ENCODE peak calls at places on chromosomes 13 and 19, in four cellular contexts. P is H1, J is fibroblast of mammary gland, Z is astrocyte of the spinal cord. A is an unnamed sample.

GRCh38 chr19:45577111-45577905 is 7.3 kb downstream of the OPA3 start:
- DNase-seq in P (no peak), J (peak), Z (peak), A (peak)

GRCh38 chr13:78136966-78137365 is 218.3 kb upstream of the EDNRB start:
- DNase-seq in J (no peak), P (no peak), Z (no peak), A (no peak)

GRCh38 chr13:108200781-108201398 is 14.4 kb downstream of the LIG4 start:
- DNase-seq in Z (no peak), P (no peak), J (peak), A (no peak)

GRCh38 chr13:31773538-31773937 is 34.2 kb downstream of the RXFP2 start:
- DNase-seq in P (no peak), Z (peak), J (peak), A (peak)

GRCh38 chr19:30557927-30558557 is 185.9 kb downstream of the ZNF536 start:
- DNase-seq in Z (no peak), J (no peak), P (no peak), A (no peak)

GRCh38 chr19:3612330-3612729 is 5.7 kb upstream of the TBXA2R start:
- DNase-seq in Z (no peak), J (no peak), P (no peak), A (no peak)

GRCh38 chr19:45475537-45476348 is 7.9 kb downstream of the FOSB start:
- DNase-seq in J (no peak), P (no peak), Z (peak), A (peak)

GRCh38 chr19:43624933-43625332 is 5.5 kb upstream of the ZNF428 start:
- DNase-seq in P (no peak), Z (no peak), J (peak), A (no peak)

GRCh38 chr13:40158218-40158617 is 502.8 kb downstream of the COG6 start:
- DNase-seq in P (no peak), J (no peak), Z (no peak), A (no peak)

GRCh38 chr13:112225429-112226090 is 150.6 kb upstream of the SPACA7 start:
- DNase-seq in Z (no peak), P (no peak), J (no peak), A (no peak)

GRCh38 chr19:58480481-58480830 is 4.3 kb downstream of the ZNF446 start:
- DNase-seq in Z (no peak), J (no peak), P (no peak), A (no peak)

GRCh38 chr19:39080431-39080830 is 3.7 kb upstream of the ACP7 start:
- DNase-seq in J (no peak), P (no peak), Z (no peak), A (no peak)

GRCh38 chr13:77337159-77337558 is 10.3 kb upstream of the MYCBP2 start:
- DNase-seq in J (no peak), Z (no peak), P (no peak), A (no peak)

GRCh38 chr19:2021453-2022140 is 6.1 kb upstream of the BTBD2 start:
- DNase-seq in P (no peak), Z (no peak), J (no peak), A (no peak)

GRCh38 chr13:114107686-114108081 is 24.7 kb downstream of the RASA3 start:
- DNase-seq in P (no peak), Z (peak), J (peak), A (peak)

GRCh38 chr19:56294557-56294956 is 20.1 kb downstream of the ZSCAN5A start:
- DNase-seq in Z (peak), J (peak), P (no peak), A (no peak)

GRCh38 chr19:20078696-20079095 is 896 bp downstream of the ZNF90 start:
- DNase-seq in J (peak), P (no peak), Z (peak), A (no peak)

GRCh38 chr19:31355330-31356289 is 6.4 kb upstream of the TSHZ3 start:
- DNase-seq in J (no peak), Z (no peak), P (no peak), A (no peak)

DNA sequence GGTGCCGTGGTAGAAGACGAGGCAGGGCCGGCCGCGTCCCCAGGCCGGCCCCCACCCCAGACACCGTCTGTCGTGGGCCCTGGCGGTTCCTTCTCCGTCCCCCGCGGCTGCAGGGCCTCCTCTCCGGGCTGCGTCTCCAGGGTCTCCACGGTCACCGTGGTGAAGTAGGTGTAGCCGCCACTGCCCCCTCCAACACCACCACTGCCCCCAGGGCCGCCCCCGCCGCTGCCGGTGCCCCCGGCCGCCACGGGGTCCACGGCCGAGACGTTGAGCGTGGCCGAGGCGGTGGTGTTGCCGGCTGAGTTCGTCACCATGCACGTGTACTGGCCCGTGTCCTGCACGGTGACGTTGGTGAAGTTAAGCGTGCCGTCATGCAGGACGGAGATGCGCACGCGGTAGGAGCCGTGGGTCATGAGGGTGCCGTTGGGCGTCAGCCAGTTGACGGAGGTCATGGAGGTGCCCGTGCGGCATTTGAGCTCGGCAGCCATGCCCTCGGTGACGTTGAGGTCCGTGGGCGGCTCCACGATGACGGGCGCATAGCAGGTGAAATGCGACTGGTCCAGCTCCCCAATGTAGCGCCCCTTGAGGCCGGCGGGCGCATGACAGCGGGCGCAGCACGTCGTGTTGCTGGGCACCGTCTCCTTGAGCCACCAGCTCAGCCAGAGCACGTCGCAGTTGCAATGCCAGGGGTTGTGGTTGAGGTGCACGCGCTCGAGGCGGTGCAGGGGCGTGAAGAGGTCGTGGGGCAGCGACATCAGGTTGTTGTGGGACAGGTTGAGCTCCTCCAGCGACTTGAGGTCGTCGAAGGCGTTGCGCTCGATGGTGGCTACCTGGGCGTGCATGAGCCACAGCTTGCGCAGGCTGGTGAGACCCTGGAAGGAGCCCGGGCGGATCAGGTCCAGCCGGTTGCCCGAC is 4.6 kb upstream of the ASPDH start:
- DNase-seq in P (no peak), J (no peak), Z (no peak), A (no peak)
- TF ChIP-seq CTCF in P (peak), J (no peak), Z (no peak), A (no peak)

DNA sequence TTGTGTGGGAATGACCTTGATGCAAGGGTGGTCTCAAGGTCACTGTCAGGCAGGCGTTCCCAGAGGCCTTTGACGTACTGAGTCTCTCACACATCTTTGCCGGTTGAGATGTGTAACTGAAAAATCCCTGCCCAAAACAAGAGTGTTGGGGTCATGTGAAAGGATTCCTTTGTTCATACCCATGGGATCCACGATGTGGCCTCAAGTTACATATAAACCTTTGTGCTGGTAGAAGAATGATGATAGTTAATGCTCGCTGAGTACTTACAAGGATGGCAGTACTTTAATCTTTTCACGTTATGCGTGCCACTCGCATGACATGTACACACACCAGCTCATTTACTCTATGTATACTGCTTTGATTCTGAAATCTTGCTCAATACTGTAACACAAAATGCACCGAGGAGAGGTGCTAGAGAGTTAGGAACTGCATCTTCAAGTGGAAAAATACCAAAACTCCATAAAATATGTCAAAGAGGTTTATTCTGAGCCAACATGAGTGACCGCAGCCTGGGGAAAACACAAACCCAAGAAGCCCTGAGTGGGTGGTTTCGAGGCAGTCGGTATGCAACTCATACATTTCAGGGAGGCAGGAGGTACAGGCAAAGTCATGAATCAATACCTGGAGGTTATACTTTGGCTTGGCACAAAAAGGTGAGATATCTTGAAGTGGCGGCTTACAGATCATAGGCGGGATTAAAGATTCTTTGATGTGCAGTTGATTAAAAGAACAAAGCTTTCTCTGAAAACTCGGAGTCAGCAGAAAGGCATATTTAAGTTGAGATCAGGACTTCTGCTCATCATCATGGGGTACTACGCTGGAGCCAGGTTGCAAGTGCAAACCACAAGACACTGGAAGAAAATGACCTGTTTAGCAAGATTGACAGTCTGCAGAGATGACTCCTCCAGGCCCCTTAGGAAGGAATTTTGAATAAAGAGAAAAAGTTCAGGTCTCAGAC is 87.3 kb upstream of the ARHGEF7 start:
- DNase-seq in J (peak), Z (no peak), P (no peak), A (no peak)
- TF ChIP-seq CTCF in J (no peak), Z (no peak), P (no peak), A (no peak)

GRCh38 chr13:25980255-25980654 is 71.6 kb downstream of the SHISA2 start:
- DNase-seq in P (peak), Z (no peak), J (no peak), A (no peak)
- TF ChIP-seq CTCF in P (peak), Z (peak), J (no peak), A (peak)

GRCh38 chr13:49679244-49679643 is 12.0 kb downstream of the EBPL start:
- DNase-seq in J (no peak), Z (peak), P (no peak), A (no peak)
- TF ChIP-seq CTCF in J (peak), Z (peak), P (peak), A (peak)

GRCh38 chr13:49217962-49218492 is 2.1 kb upstream of the MLNR start:
- DNase-seq in J (no peak), P (no peak), Z (no peak), A (no peak)

GRCh38 chr13:49213997-49214916 is 5.9 kb upstream of the MLNR start:
- DNase-seq in P (no peak), Z (peak), J (no peak), A (no peak)

GRCh38 chr13:49213539-49213938 is 6.6 kb upstream of the MLNR start:
- DNase-seq in P (no peak), J (no peak), Z (no peak), A (no peak)

GRCh38 chr13:49216334-49216733 is 3.8 kb upstream of the MLNR start:
- DNase-seq in P (no peak), Z (no peak), J (no peak), A (no peak)

DNA sequence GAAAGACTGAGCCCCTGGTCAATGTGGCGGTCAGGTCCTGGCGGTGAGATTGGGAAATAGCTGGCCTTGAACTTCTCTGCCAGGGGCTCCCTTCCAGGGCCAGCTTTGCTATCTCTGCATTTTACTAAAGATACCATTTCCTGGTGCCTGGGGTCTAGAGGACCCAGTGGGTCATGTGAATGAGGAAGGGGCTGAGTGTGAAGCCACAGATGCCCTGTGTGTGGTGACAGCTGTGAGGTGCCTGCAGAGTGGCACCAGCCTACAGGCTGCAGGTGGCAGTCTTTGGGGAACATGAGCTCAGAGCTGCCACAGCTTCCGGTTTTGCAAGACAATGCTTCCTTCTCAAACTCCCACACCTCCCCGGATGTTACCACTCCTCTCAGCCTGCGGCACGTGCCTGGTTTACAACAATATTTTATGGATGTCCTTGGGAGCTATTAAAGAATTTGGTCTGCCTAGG is 5.2 kb upstream of the MLNR start:
- DNase-seq in J (no peak), P (no peak), Z (no peak), A (no peak)
- TF ChIP-seq CTCF in J (no peak), P (peak), Z (no peak), A (no peak)

DNA sequence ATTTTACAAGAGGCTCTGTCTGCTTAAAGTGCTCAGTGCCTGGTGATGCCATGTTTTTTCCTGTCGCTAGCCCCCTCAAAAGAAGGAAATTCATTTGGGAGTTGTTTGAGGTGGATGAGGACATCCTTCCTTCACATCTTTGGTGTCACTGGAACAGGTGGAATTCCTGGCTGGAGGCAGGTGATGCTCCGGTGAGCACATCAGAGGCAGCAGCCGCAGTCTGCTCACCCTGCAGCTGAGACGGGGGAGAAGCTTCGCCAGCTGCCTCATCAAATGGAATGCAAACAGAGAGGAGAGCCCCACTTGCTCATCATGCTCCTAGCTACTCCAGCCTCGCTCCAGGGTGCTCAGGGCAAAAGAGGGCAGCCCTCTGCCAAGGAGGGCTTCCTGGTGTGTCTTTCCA is 74.1 kb upstream of the UBL3 start:
- DNase-seq in Z (peak), P (no peak), J (peak), A (peak)
- TF ChIP-seq CTCF in Z (no peak), P (no peak), J (no peak), A (no peak)

DNA sequence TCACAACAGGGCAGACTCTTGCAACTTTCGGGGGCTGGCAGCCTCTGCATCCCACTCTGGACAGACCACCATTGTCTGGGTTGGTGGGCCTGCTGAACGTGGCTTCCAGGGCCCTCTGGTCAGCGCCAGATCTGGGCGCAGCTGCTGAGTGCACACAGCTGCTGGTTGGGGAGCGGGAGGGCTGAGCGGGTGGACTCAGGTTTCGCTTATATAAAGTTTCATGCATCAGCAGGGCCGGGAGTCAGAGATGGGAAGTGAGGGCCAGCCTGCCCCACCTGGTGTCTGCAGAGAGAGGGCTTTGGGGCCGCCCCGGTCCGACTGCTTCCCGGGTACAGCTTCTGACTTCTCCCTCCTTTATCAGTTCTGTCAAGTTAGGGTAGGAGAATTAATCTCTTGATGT is 6.9 kb downstream of the ARHGEF7 start:
- DNase-seq in J (no peak), Z (no peak), P (no peak), A (no peak)
- TF ChIP-seq CTCF in J (no peak), Z (no peak), P (no peak), A (no peak)

DNA sequence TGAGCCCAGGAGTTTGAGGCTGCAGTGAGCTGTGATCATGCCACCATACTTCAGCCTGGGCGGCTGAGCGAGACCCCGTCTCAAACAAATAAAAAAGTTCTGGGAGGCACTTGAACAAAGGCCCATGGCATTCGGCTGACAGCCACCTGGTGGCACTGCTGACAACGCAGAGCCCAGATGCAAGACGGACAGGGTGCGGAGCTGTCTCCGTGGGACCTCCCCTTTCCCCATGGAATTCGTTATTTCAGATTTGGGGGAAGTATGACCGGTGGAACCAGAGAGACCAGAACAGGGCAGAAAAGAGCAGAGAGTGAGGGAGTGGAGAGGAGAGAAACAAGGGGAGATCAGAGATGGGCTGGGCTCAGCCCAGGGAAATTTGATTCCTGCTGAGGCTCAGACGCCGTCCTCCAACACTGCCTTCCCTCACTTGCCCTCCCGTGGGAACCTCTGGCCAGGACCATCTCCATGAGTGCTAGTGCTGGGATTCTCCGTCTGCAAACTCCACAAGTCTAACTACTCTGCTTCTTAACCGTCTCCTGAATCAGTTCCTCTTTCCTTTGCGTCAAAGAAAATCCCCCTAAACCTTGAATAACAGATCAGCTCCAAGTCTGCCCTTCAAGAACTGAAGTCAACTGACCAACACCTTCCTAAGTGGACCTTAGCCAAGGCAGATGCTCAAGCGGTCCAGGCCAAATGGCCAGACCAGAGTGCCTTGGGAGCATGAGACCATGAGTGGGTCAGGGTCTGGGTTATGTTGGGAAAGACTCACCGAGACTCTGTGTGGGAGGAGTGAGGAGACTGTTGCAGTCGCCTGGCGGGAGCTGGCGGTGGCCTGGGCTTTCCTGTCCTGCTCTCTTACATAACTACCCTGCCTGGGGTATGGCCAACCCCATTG is 11.9 kb upstream of the ATF5 start:
- DNase-seq in P (no peak), Z (no peak), J (peak), A (no peak)
- TF ChIP-seq CTCF in P (peak), Z (peak), J (no peak), A (peak)

DNA sequence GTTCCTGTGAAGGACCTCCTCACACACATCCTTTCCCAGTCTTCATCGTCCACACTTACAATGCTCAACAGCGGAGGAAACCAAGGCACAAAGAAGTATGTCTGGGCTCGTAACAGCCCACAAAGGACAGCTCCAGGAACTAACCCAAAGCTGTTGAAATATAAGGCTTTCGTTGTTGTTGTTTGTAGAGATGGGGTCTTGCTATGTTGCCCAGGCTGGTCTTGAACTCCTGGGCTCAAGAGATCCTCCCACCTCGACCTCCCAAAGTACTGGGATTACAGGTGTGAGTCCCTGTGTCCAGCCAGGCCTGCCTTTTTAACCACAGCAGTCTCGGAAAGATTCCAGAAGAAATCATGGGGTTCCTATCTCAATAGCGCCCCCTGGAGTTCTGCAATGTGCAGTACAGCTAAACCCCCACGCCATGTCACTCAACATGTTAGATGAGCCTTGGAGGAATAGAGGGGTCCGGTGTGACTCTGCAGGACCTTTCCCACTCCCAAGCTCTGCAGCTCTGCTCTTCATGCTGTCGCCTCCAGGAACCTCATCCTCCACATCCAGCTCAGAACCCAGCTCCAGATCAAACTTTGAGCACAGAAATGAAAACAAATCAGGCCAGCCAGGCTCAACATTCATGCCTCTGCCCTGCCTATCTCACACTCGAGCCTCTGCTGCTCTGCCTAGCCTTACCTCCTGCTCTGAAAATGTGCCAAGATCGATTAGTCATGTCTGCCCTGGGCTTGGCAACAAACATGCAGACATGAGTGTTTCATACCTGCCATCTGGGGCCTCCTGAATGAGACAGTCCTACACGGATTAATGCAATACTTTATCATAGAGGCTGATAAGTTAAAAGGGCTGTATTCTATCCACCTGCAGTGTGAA is 7.5 kb downstream of the PLA2G4C start:
- DNase-seq in Z (peak), P (no peak), J (peak), A (no peak)
- TF ChIP-seq CTCF in Z (peak), P (peak), J (peak), A (peak)